ENCODE peak calls at places on chromosomes 4 and X, in nine cellular contexts. H is psoas muscle; U is right lobe of liver; P is CD8-positive, alpha-beta memory T cell; A is SK-N-SH; N is ovary; V is prostate gland; B is heart left ventricle; L is A673. W is an unnamed sample.

GRCh38 chrX:41923925-41924693 is 755 bp upstream of the CASK start:
- DNase-seq in B (peak), P (peak), A (peak), H (no peak), N (no peak), V (peak), L (peak), U (peak), W (peak)

GRCh38 chr4:81429031-81429430 is 42.7 kb downstream of the RASGEF1B start:
- DNase-seq in P (no peak), L (no peak), A (no peak), V (no peak), N (no peak), B (no peak), U (no peak), H (no peak), W (no peak)

GRCh38 chr4:7342581-7343352 is 92.0 kb downstream of the PSAPL1 start:
- DNase-seq in N (no peak), U (no peak), A (no peak), H (no peak), V (no peak), P (no peak), L (no peak), B (no peak), W (no peak)

GRCh38 chrX:71976753-71977152 is 66.1 kb downstream of the NHSL2 start:
- DNase-seq in N (no peak), L (peak), B (no peak), H (no peak), A (no peak), P (no peak), U (no peak), V (no peak), W (no peak)

GRCh38 chr4:113645771-113646455 is 115.6 kb downstream of the CAMK2D start:
- DNase-seq in P (no peak), N (no peak), L (no peak), U (no peak), H (no peak), V (peak), B (no peak), A (no peak), W (no peak)

GRCh38 chrX:48835524-48836329 is at the start of gene PCSK1N:
- DNase-seq in N (no peak), U (no peak), H (no peak), B (no peak), V (no peak), A (peak), L (peak), P (no peak), W (no peak)

GRCh38 chr4:69640289-69640688 is 847 bp upstream of the UGT2A2 start:
- DNase-seq in L (no peak), B (no peak), U (no peak), H (no peak), A (no peak), V (no peak), N (no peak), P (no peak), W (no peak)

GRCh38 chr4:153471691-153472080 is 5.5 kb downstream of the TMEM131L start:
- DNase-seq in N (no peak), P (peak), L (no peak), B (no peak), A (no peak), U (no peak), H (no peak), V (no peak), W (no peak)

GRCh38 chr4:3497554-3498389 is 34.5 kb downstream of the LRPAP1 start:
- DNase-seq in V (no peak), L (no peak), P (no peak), N (no peak), U (no peak), B (no peak), A (no peak), H (no peak), W (no peak)

GRCh38 chr4:82493721-82494425 is 63.5 kb downstream of the ENOPH1 start:
- DNase-seq in A (no peak), L (no peak), V (no peak), U (no peak), N (no peak), H (no peak), P (no peak), B (no peak), W (no peak)

GRCh38 chr4:189533603-189534002 is 407.1 kb upstream of the FRG1 start:
- DNase-seq in P (no peak), B (no peak), L (no peak), A (no peak), H (no peak), V (no peak), U (no peak), N (no peak), W (no peak)

GRCh38 chr4:173807347-173807746 is 277.3 kb upstream of the HAND2 start:
- DNase-seq in N (peak), B (no peak), V (no peak), L (no peak), U (no peak), A (no peak), H (peak), P (no peak), W (no peak)

GRCh38 chr4:132180020-132180427 is 969.1 kb upstream of the PCDH10 start:
- DNase-seq in B (no peak), A (no peak), P (no peak), N (no peak), U (no peak), L (no peak), V (no peak), H (no peak), W (no peak)

GRCh38 chr4:153153339-153153851 is 50.8 kb upstream of the TRIM2 start:
- DNase-seq in P (peak), N (peak), V (peak), H (peak), B (peak), L (peak), A (peak), U (no peak), W (peak)

GRCh38 chr4:184420881-184421416 is 53.4 kb downstream of the IRF2 start:
- DNase-seq in N (no peak), L (peak), U (no peak), A (no peak), B (no peak), V (no peak), H (no peak), P (no peak), W (no peak)
- H3K4me3 ChIP-seq in N (no peak), L (no peak), U (no peak), A (no peak), B (no peak), V (no peak), H (no peak), P (peak), W (no peak)

GRCh38 chr4:123986268-123986798 is 589.7 kb downstream of the SPRY1 start:
- DNase-seq in P (no peak), L (peak), V (no peak), H (peak), N (peak), U (no peak), B (peak), A (no peak), W (peak)
- H3K27ac ChIP-seq in P (no peak), L (no peak), V (no peak), H (peak), N (no peak), U (no peak), B (peak), A (peak), W (peak)

DNA sequence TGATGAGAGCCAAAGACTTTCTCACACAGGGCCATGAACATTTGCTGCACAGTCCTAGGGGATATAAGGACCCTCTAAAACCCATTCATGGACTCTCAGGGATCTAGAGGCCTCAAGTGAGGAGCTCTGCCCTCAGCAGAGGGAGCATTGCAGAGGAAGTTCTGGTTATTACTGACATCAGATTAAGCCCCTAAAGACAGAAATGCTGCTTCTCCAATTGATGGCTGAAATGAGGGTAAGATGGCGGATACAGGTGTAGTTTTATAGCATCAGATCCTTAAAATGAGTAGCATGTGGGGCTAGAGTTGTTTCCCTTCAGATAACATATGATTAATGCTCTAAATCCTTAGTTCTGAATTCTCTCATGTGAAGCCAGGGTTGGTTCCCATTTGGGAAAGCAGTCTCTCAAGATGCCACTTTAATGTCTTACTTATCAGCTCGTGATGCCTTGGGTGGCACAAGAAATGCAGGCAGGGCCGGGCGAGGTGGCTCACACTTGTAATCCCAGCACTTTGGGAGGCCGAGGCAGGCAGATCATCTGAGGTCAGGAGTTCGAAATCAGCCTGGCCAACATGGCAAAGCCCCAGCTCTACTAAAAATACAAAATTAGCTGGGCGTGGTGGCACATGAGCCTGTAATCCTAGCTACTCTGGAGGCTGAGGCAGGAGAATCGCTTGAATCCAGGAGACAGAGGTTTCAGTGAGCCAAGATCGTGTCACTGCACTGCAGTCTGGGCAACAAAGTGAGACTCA is 7.9 kb downstream of the RHOH start:
- DNase-seq in H (no peak), L (no peak), B (no peak), V (no peak), U (no peak), N (no peak), A (no peak), P (no peak), W (no peak)
- H3K4me3 ChIP-seq in H (no peak), L (peak), B (no peak), V (no peak), U (no peak), N (no peak), A (no peak), P (peak), W (no peak)

GRCh38 chr4:55907469-55907868 is 41.3 kb upstream of the CEP135 start:
- DNase-seq in L (no peak), A (no peak), V (no peak), N (no peak), B (no peak), U (no peak), P (no peak), H (no peak), W (no peak)
- H3K27ac ChIP-seq in L (no peak), A (no peak), V (no peak), N (no peak), B (no peak), U (no peak), P (no peak), H (no peak), W (no peak)

W was measured in heart right ventricle.